ENCODE peak calls at places on chromosomes 6 and 20, in four cellular contexts. D is endodermal cell, T is heart right ventricle, Y is transverse colon. F is an unnamed sample. For H3K9me3, the result is how much of the 10 kb centered on the place peaks cover.

GRCh38 chr6:30963641-30964040 is 19.9 kb upstream of the MUC21 start:
- DNase-seq in D (no peak), T (no peak), Y (no peak), F (no peak)

GRCh38 chr20:60253471-60253870 is 295.2 kb downstream of the CDH26 start:
- DNase-seq in D (no peak), Y (no peak), T (no peak), F (no peak)

GRCh38 chr20:50129662-50130345 is 16.9 kb upstream of the UBE2V1 start:
- DNase-seq in D (peak), Y (no peak), T (no peak), F (no peak)

GRCh38 chr6:2853766-2854393 is 12.2 kb upstream of the SERPINB1 start:
- DNase-seq in D (peak), T (no peak), Y (peak), F (no peak)

GRCh38 chr20:56249244-56249955 is 868 bp downstream of the MC3R start:
- DNase-seq in T (no peak), D (peak), Y (peak), F (no peak)

GRCh38 chr6:134026597-134026996 is 25.8 kb downstream of the SLC2A12 start:
- DNase-seq in Y (no peak), T (no peak), D (no peak), F (no peak)

GRCh38 chr20:14142964-14143627 is 147.8 kb downstream of the MACROD2 start:
- DNase-seq in T (no peak), Y (no peak), D (no peak), F (no peak)

GRCh38 chr6:32173051-32173727 is 2.7 kb downstream of the AGPAT1 start:
- DNase-seq in T (no peak), D (no peak), Y (no peak), F (no peak)

GRCh38 chr6:77361018-77361417 is 102.3 kb downstream of the HTR1B start:
- DNase-seq in Y (no peak), D (no peak), T (no peak), F (no peak)

GRCh38 chr6:167735498-167736201 is 91.1 kb upstream of the AFDN start:
- DNase-seq in T (no peak), D (peak), Y (no peak), F (no peak)

GRCh38 chr6:20841806-20842205 is 307.5 kb downstream of the CDKAL1 start:
- DNase-seq in Y (no peak), T (no peak), D (no peak), F (no peak)

GRCh38 chr6:84560431-84561375 is 203.7 kb downstream of the TBX18 start:
- DNase-seq in D (no peak), Y (no peak), T (no peak), F (no peak)

GRCh38 chr6:118813795-118814194 is 80.2 kb upstream of the ASF1A start:
- DNase-seq in Y (no peak), D (no peak), T (no peak), F (no peak)

GRCh38 chr6:6348251-6348650 is 27.8 kb upstream of the F13A1 start:
- DNase-seq in D (no peak), T (no peak), Y (no peak), F (no peak)

GRCh38 chr6:97195117-97195516 is 87.9 kb downstream of the MMS22L start:
- DNase-seq in D (no peak), Y (no peak), T (no peak), F (no peak)

GRCh38 chr6:39181333-39181732 is 47.9 kb downstream of the KCNK5 start:
- DNase-seq in Y (no peak), T (no peak), D (no peak), F (no peak)

DNA sequence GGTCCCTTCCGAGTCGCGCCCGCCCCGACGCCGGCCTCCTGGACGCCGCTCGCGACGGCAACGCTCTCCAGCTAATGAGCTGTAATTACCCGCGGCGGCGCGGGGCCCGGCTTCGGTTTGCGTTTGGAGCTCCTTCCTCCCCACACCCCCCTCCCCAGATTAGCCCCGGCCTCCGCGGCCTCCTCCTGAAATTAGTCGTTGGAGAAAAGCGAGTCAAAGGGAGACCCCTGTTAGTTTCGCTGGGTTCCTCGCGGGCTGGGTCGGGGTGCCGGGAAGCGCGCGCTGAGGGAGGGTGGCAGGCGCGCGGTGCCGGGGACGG is 4.7 kb downstream of the FOXC1 start:
- DNase-seq in T (no peak), Y (no peak), D (peak), F (no peak)
- H3K9me3 ChIP-seq in T (under half), Y (under half), D (under half), F (under half)

GRCh38 chr20:53409177-53409576 is 184.5 kb downstream of the ZNF217 start:
- DNase-seq in Y (no peak), T (no peak), D (no peak), F (no peak)

GRCh38 chr20:53411129-53411528 is 182.5 kb downstream of the ZNF217 start:
- DNase-seq in Y (no peak), D (no peak), T (no peak), F (no peak)

GRCh38 chr20:53412600-53413187 is 180.9 kb downstream of the ZNF217 start:
- DNase-seq in T (no peak), Y (no peak), D (no peak), F (no peak)

GRCh38 chr20:53408728-53409157 is 184.9 kb downstream of the ZNF217 start:
- DNase-seq in Y (no peak), T (no peak), D (no peak), F (no peak)

DNA sequence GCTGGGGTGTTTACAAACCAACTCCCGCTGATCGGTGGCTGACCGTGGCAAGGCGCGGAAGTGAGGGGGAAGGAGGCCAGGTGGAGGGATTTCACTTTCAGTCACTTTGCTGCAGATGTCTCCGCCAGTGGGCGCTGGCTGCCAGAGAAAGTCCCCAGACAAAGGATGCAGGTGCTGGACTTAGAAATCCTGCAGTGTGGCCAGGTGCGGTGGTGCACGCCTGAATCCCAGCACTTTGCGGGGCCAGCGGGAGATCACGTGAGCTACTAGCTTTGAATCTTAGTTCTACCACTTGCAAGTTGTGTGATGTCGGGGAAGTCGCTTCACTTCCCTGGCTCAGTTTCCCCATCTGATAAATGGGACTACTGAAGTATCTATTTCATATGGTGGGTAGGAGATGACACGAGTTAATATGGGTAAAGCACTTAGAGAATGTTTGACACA is 180.4 kb downstream of the ZNF217 start:
- DNase-seq in Y (peak), D (peak), T (peak), F (no peak)
- TF ChIP-seq CTCF in Y (peak), D (peak), T (no peak), F (peak)

DNA sequence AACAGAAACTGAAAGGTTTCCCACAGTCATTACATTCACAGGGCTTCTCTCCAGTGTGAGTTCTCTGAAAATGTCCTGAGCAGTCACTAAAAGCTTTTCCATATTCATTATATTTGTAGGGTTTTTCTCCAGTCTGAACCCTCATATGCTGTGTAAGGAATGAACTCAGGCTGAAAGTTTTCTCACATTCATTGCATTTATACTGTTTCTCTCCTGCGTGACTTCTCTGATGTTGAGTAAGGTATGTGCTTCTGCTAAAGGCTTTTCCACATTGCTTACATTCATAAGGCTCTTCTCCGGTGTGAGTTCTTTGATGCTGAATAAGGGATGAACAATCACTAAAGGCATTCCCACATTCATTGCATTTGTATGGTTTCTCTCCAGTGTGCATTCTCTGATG is 29.8 kb upstream of the ZNF391 start:
- DNase-seq in T (no peak), Y (no peak), D (no peak), F (no peak)
- H3K9me3 ChIP-seq in T (under half), Y (under half), D (half or more), F (half or more)

GRCh38 chr6:10422282-10423034 is 7.6 kb upstream of the TFAP2A start:
- DNase-seq in D (no peak), T (no peak), Y (no peak), F (no peak)

GRCh38 chr6:10425177-10425972 is 10.5 kb upstream of the TFAP2A start:
- DNase-seq in Y (no peak), T (no peak), D (peak), F (no peak)

GRCh38 chr6:10421508-10422281 is 6.8 kb upstream of the TFAP2A start:
- DNase-seq in Y (no peak), T (no peak), D (peak), F (no peak)

GRCh38 chr6:10425973-10426780 is 11.3 kb upstream of the TFAP2A start:
- DNase-seq in D (peak), Y (peak), T (no peak), F (no peak)

DNA sequence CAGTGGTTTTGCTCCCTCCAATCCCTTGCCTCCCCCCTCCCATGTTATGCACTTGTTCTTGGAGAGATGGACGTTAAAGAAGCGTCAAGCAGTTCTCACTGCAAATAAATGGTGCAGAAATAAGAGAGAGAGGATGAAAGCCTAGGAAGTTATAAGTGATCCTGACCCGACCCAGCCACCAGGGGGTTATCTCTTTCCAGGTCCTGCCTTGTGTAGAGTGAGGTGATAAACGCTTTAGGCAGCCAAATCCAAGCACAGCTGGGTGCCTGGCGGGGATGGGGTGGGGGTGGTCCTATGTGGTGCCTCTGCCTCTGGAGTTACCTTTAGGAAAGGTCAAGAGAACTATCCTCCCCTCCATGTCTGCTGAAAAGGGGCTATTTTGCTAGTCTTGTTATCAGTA is 9.1 kb upstream of the TFAP2A start:
- DNase-seq in D (peak), T (no peak), Y (no peak), F (no peak)
- TF ChIP-seq CTCF in D (peak), T (no peak), Y (no peak), F (no peak)

DNA sequence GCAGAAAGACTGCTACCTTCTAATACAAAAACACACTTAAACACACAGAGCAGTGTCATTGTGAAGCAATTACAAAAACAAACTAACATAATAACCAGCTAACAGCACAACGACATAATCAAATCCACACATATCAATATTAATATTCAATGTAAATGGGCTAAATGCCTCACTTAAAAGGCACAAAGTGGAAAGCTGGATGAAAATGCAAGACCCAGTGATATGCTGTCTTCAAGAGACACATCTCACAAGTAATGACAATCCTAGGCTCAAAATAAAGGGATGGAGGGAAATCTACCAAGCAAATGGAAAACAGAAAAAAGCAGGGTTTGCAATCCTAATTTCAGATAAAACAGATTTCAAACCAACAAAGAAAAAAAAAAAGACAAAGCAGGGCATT is 67.8 kb upstream of the HTR1E start:
- DNase-seq in T (no peak), D (no peak), Y (no peak), F (no peak)
- H3K9me3 ChIP-seq in T (under half), D (under half), Y (under half), F (half or more)

GRCh38 chr20:53786445-53787267 is 193.0 kb upstream of the ZNF217 start:
- DNase-seq in Y (peak), D (no peak), T (no peak), F (no peak)
- TF ChIP-seq CTCF in Y (no peak), D (no peak), T (no peak), F (no peak)

GRCh38 chr6:108001696-108002231 is 43.8 kb upstream of the SEC63 start:
- DNase-seq in D (no peak), T (no peak), Y (no peak), F (no peak)

GRCh38 chr6:108005961-108006360 is 48.0 kb upstream of the SEC63 start:
- DNase-seq in T (no peak), D (no peak), Y (no peak), F (no peak)

GRCh38 chr6:108002365-108003221 is 44.6 kb upstream of the SEC63 start:
- DNase-seq in D (peak), T (no peak), Y (peak), F (no peak)

GRCh38 chr6:108008363-108008762 is 50.4 kb upstream of the SEC63 start:
- DNase-seq in Y (no peak), T (no peak), D (no peak), F (no peak)

GRCh38 chr6:108004861-108005260 is 46.9 kb upstream of the SEC63 start:
- DNase-seq in T (no peak), Y (no peak), D (no peak), F (no peak)
- H3K9me3 ChIP-seq in T (under half), Y (under half), D (under half), F (under half)

F was measured in left ventricle myocardium inferior.